ENCODE peak calls at places on chromosomes 6 and 20, in six cellular contexts. One of them, this sample, is unnamed.
A peak's percentile ranks its signal among the peaks of the same experiment; 100 is the strongest.

GRCh38 chr6:90298459-90299053 is 1.9 kb upstream of the BACH2 start:
- DNase-seq in SJSA1: no peak
- DNase-seq in CD4-positive, CD25-positive, alpha-beta regulatory T cell: no peak
- DNase-seq in ascending aorta: no peak
- DNase-seq in body of pancreas: no peak
- DNase-seq in heart left ventricle: no peak
- DNase-seq in this sample: peak; percentile 1

GRCh38 chr6:158630944-158631616 is 13.5 kb downstream of the DYNLT1 start:
- DNase-seq in SJSA1: no peak
- DNase-seq in CD4-positive, CD25-positive, alpha-beta regulatory T cell: no peak
- DNase-seq in ascending aorta: no peak
- DNase-seq in body of pancreas: peak; percentile 34
- DNase-seq in heart left ventricle: no peak
- DNase-seq in this sample: no peak

GRCh38 chr6:13302751-13303667 is 25.3 kb downstream of the TBC1D7 start:
- DNase-seq in SJSA1: peak; percentile 89
- DNase-seq in CD4-positive, CD25-positive, alpha-beta regulatory T cell: peak; percentile 9
- DNase-seq in ascending aorta: peak; percentile 61
- DNase-seq in body of pancreas: peak; percentile 40
- DNase-seq in heart left ventricle: peak; percentile 60
- DNase-seq in this sample: no peak

GRCh38 chr6:26104457-26105108 is 17.4 kb downstream of the HFE start:
- DNase-seq in SJSA1: peak; percentile 45
- DNase-seq in CD4-positive, CD25-positive, alpha-beta regulatory T cell: no peak
- DNase-seq in ascending aorta: no peak
- DNase-seq in body of pancreas: no peak
- DNase-seq in heart left ventricle: no peak
- DNase-seq in this sample: no peak

GRCh38 chr6:6892706-6893601 is 214.8 kb upstream of the RREB1 start:
- DNase-seq in SJSA1: no peak
- DNase-seq in CD4-positive, CD25-positive, alpha-beta regulatory T cell: no peak
- DNase-seq in ascending aorta: no peak
- DNase-seq in body of pancreas: no peak
- DNase-seq in heart left ventricle: peak; percentile 27
- DNase-seq in this sample: no peak

GRCh38 chr6:99151634-99152344 is 197.7 kb downstream of the FAXC start:
- DNase-seq in SJSA1: peak; percentile 52
- DNase-seq in CD4-positive, CD25-positive, alpha-beta regulatory T cell: no peak
- DNase-seq in ascending aorta: no peak
- DNase-seq in body of pancreas: peak; percentile 14
- DNase-seq in heart left ventricle: peak; percentile 13
- DNase-seq in this sample: no peak

GRCh38 chr6:25613415-25613814 is 38.6 kb upstream of the SCGN start:
- DNase-seq in SJSA1: no peak
- DNase-seq in CD4-positive, CD25-positive, alpha-beta regulatory T cell: no peak
- DNase-seq in ascending aorta: no peak
- DNase-seq in body of pancreas: no peak
- DNase-seq in heart left ventricle: no peak
- DNase-seq in this sample: no peak

GRCh38 chr6:18433059-18433458 is 45.9 kb downstream of the RNF144B start:
- DNase-seq in SJSA1: no peak
- DNase-seq in CD4-positive, CD25-positive, alpha-beta regulatory T cell: no peak
- DNase-seq in ascending aorta: no peak
- DNase-seq in body of pancreas: no peak
- DNase-seq in heart left ventricle: no peak
- DNase-seq in this sample: no peak

GRCh38 chr20:24718696-24719095 is 230.4 kb upstream of the CST7 start:
- DNase-seq in SJSA1: no peak
- DNase-seq in CD4-positive, CD25-positive, alpha-beta regulatory T cell: no peak
- DNase-seq in ascending aorta: no peak
- DNase-seq in body of pancreas: no peak
- DNase-seq in heart left ventricle: no peak
- DNase-seq in this sample: no peak

GRCh38 chr6:116218172-116218633 is 35.7 kb downstream of the TSPYL4 start:
- DNase-seq in SJSA1: no peak
- DNase-seq in CD4-positive, CD25-positive, alpha-beta regulatory T cell: peak; percentile 17
- DNase-seq in ascending aorta: no peak
- DNase-seq in body of pancreas: no peak
- DNase-seq in heart left ventricle: no peak
- DNase-seq in this sample: no peak

GRCh38 chr20:47748851-47749250 is 36.4 kb downstream of the SULF2 start:
- DNase-seq in SJSA1: no peak
- DNase-seq in CD4-positive, CD25-positive, alpha-beta regulatory T cell: no peak
- DNase-seq in ascending aorta: no peak
- DNase-seq in body of pancreas: no peak
- DNase-seq in heart left ventricle: no peak
- DNase-seq in this sample: no peak

GRCh38 chr6:106772270-106773142 is 143.1 kb downstream of the QRSL1 start:
- DNase-seq in SJSA1: no peak
- DNase-seq in CD4-positive, CD25-positive, alpha-beta regulatory T cell: no peak
- DNase-seq in ascending aorta: no peak
- DNase-seq in body of pancreas: no peak
- DNase-seq in heart left ventricle: no peak
- DNase-seq in this sample: no peak

GRCh38 chr6:168169624-168170023 is 90.6 kb upstream of the FRMD1 start:
- DNase-seq in SJSA1: peak; percentile 8
- DNase-seq in CD4-positive, CD25-positive, alpha-beta regulatory T cell: no peak
- DNase-seq in ascending aorta: no peak
- DNase-seq in body of pancreas: no peak
- DNase-seq in heart left ventricle: no peak
- DNase-seq in this sample: no peak

GRCh38 chr6:2190661-2191389 is 54.6 kb downstream of the GMDS start:
- DNase-seq in SJSA1: no peak
- DNase-seq in CD4-positive, CD25-positive, alpha-beta regulatory T cell: no peak
- DNase-seq in ascending aorta: no peak
- DNase-seq in body of pancreas: no peak
- DNase-seq in heart left ventricle: no peak
- DNase-seq in this sample: no peak

GRCh38 chr6:137389150-137389664 is 105.0 kb downstream of the OLIG3 start:
- DNase-seq in SJSA1: no peak
- DNase-seq in CD4-positive, CD25-positive, alpha-beta regulatory T cell: peak; percentile 49
- DNase-seq in ascending aorta: no peak
- DNase-seq in body of pancreas: no peak
- DNase-seq in heart left ventricle: no peak
- DNase-seq in this sample: peak; percentile 60

GRCh38 chr6:56860466-56860865 is 94.4 kb upstream of the BEND6 start:
- DNase-seq in SJSA1: no peak
- DNase-seq in CD4-positive, CD25-positive, alpha-beta regulatory T cell: no peak
- DNase-seq in ascending aorta: no peak
- DNase-seq in body of pancreas: no peak
- DNase-seq in heart left ventricle: no peak
- DNase-seq in this sample: no peak

DNA sequence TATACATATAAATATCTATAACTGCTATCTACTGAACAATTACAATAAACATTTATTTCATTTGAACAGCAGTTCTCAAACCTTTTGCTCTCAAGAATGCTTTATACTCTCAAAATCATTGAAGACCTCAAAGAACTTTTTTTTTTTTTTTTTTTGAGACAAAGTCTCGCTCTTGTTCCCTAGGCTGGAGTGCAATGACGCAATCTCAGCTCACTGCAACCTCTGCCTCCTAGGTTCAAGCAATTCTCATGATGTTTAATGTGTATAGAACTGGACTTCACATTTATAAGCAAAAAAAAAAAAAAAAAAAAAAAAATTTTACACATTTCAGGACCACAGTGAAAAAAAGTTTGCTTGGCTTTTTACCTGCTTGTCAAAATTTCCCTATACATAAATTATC is 11.7 kb downstream of the UBE2V1 start:
- DNase-seq in SJSA1: no peak
- DNase-seq in CD4-positive, CD25-positive, alpha-beta regulatory T cell: no peak
- DNase-seq in ascending aorta: no peak
- DNase-seq in body of pancreas: no peak
- DNase-seq in heart left ventricle: no peak
- DNase-seq in this sample: no peak
- H3K36me3 ChIP-seq in SJSA1: peaks cover 58% of the 10 kb centered on the region
- H3K36me3 ChIP-seq in CD4-positive, CD25-positive, alpha-beta regulatory T cell: peaks cover 26% of the 10 kb centered on the region
- H3K36me3 ChIP-seq in ascending aorta: peaks cover 4% of the 10 kb centered on the region
- H3K36me3 ChIP-seq in body of pancreas: no peaks in the 10 kb centered on the region
- H3K36me3 ChIP-seq in heart left ventricle: peaks cover 6% of the 10 kb centered on the region
- H3K36me3 ChIP-seq in this sample: peaks cover 11% of the 10 kb centered on the region

GRCh38 chr6:40352006-40352405 is 235.2 kb downstream of the LRFN2 start:
- DNase-seq in SJSA1: no peak
- DNase-seq in CD4-positive, CD25-positive, alpha-beta regulatory T cell: no peak
- DNase-seq in ascending aorta: no peak
- DNase-seq in body of pancreas: no peak
- DNase-seq in heart left ventricle: no peak
- DNase-seq in this sample: no peak
- H3K4me1 ChIP-seq in SJSA1: no peaks in the 10 kb centered on the region
- H3K4me1 ChIP-seq in CD4-positive, CD25-positive, alpha-beta regulatory T cell: no peaks in the 10 kb centered on the region
- H3K4me1 ChIP-seq in ascending aorta: no peaks in the 10 kb centered on the region
- H3K4me1 ChIP-seq in body of pancreas: peaks cover 8% of the 10 kb centered on the region
- H3K4me1 ChIP-seq in heart left ventricle: no peaks in the 10 kb centered on the region
- H3K4me1 ChIP-seq in this sample: no peaks in the 10 kb centered on the region

DNA sequence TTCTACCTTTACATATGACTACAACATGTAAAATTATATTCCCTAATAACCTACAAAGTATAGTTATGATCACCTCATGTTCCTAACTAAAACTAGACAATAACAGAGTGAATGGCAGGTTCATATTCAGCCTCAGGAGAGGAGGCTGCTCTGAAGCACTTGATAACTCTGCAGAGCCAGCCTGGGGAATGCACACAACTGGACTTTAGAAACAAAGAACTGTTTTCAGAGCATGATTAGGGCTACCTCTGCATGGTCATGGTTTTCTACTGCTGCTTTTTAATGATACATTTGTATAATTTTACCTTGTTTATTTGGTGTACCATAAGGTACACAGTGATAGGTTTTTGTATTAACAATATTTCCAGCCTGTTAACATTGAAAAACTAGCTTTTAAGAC is 50.3 kb downstream of the TRPC4AP start:
- DNase-seq in SJSA1: no peak
- DNase-seq in CD4-positive, CD25-positive, alpha-beta regulatory T cell: no peak
- DNase-seq in ascending aorta: no peak
- DNase-seq in body of pancreas: no peak
- DNase-seq in heart left ventricle: no peak
- DNase-seq in this sample: no peak
- H3K36me3 ChIP-seq in SJSA1: peaks cover 70% of the 10 kb centered on the region
- H3K36me3 ChIP-seq in CD4-positive, CD25-positive, alpha-beta regulatory T cell: peaks cover 58% of the 10 kb centered on the region
- H3K36me3 ChIP-seq in ascending aorta: peaks cover 32% of the 10 kb centered on the region
- H3K36me3 ChIP-seq in body of pancreas: no peaks in the 10 kb centered on the region
- H3K36me3 ChIP-seq in heart left ventricle: peaks cover 80% of the 10 kb centered on the region
- H3K36me3 ChIP-seq in this sample: peaks cover 9% of the 10 kb centered on the region

GRCh38 chr6:16505711-16506362 is 255.4 kb downstream of the ATXN1 start:
- DNase-seq in SJSA1: no peak
- DNase-seq in CD4-positive, CD25-positive, alpha-beta regulatory T cell: no peak
- DNase-seq in ascending aorta: no peak
- DNase-seq in body of pancreas: no peak
- DNase-seq in heart left ventricle: no peak
- DNase-seq in this sample: no peak
- H3K4me1 ChIP-seq in SJSA1: peaks cover 18% of the 10 kb centered on the region
- H3K4me1 ChIP-seq in CD4-positive, CD25-positive, alpha-beta regulatory T cell: peaks cover 16% of the 10 kb centered on the region
- H3K4me1 ChIP-seq in ascending aorta: peaks cover 21% of the 10 kb centered on the region
- H3K4me1 ChIP-seq in body of pancreas: no peaks in the 10 kb centered on the region
- H3K4me1 ChIP-seq in heart left ventricle: no peaks in the 10 kb centered on the region
- H3K4me1 ChIP-seq in this sample: peaks cover 21% of the 10 kb centered on the region

DNA sequence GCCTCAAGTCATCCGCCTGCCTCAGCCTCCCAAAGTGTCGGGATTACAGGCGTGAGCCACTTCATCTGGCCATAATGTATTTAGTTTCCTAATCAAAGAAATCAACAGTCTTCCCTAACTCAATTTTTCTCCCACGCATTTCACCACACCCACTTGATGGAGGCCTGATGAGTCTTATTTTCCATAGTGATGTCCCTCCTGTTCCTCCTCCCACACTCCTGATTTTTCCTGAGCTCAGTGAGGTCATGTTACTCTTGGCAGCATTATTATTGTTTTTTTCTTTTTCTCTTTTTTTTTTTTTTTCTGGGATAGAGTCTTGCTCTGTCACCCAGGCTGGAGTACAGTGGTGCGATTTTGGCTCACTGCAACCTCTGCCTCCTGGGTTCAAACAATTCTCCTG is 8.9 kb downstream of the ABRACL start:
- DNase-seq in SJSA1: no peak
- DNase-seq in CD4-positive, CD25-positive, alpha-beta regulatory T cell: no peak
- DNase-seq in ascending aorta: no peak
- DNase-seq in body of pancreas: no peak
- DNase-seq in heart left ventricle: peak; percentile 23
- DNase-seq in this sample: no peak
- H3K36me3 ChIP-seq in SJSA1: peaks cover 16% of the 10 kb centered on the region
- H3K36me3 ChIP-seq in CD4-positive, CD25-positive, alpha-beta regulatory T cell: peaks cover 57% of the 10 kb centered on the region
- H3K36me3 ChIP-seq in ascending aorta: no peaks in the 10 kb centered on the region
- H3K36me3 ChIP-seq in body of pancreas: no peaks in the 10 kb centered on the region
- H3K36me3 ChIP-seq in heart left ventricle: peaks cover 36% of the 10 kb centered on the region
- H3K36me3 ChIP-seq in this sample: peaks cover 61% of the 10 kb centered on the region

DNA sequence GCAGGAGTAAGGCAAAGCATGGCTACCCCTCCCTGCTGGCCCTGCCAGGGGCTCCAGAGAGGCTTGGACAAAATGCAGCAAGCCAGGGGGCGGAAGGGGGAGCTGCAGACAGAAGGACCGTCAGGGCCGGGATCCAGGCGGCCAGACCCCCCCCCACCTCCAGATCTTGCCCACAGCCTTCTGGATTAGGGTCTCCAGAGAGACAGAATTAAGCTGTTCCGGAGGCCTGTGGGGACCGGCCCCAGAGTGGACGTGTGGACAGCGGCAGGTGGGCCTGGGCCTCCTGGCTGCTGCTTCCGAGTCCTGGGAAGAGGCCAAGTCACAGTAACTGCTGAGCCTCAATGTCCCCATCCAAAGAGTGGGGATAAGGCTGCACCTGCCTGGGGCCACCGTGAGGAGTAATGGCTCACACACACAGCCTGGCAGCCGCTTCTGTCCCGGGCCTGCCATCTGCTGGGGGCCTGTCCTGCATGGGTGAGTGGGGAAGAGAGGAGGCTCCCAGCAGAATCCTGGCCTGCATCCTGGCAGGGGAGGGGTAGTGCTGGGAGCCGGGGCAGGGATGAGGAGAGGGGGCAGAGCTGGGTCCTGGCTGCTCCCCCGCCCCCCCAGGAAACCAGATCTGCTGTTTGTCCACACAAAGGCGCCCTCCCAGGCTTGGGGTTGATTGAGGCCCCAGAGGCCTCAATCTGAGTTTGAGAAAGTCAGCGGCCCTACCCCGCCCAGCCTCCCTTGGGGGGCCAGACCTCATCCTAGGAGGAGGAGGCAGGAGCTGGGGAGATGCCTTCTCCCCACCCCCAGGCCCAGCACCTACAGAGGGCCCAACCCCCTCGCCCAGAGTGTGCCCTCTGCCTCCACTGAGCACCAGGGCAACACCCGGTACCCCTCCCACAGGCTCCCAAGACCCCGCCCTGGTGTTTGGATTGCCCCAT is 3.9 kb downstream of the LAMA5 start:
- DNase-seq in SJSA1: no peak
- DNase-seq in CD4-positive, CD25-positive, alpha-beta regulatory T cell: no peak
- DNase-seq in ascending aorta: no peak
- DNase-seq in body of pancreas: peak; percentile 35
- DNase-seq in heart left ventricle: peak; percentile 20
- DNase-seq in this sample: no peak
- H3K4me1 ChIP-seq in SJSA1: peaks cover 73% of the 10 kb centered on the region
- H3K4me1 ChIP-seq in CD4-positive, CD25-positive, alpha-beta regulatory T cell: peaks cover 21% of the 10 kb centered on the region
- H3K4me1 ChIP-seq in ascending aorta: peaks cover 75% of the 10 kb centered on the region
- H3K4me1 ChIP-seq in body of pancreas: peaks cover 85% of the 10 kb centered on the region
- H3K4me1 ChIP-seq in heart left ventricle: peaks cover 27% of the 10 kb centered on the region
- H3K4me1 ChIP-seq in this sample: no peaks in the 10 kb centered on the region

GRCh38 chr6:161212902-161213301 is 61.0 kb downstream of the AGPAT4 start:
- DNase-seq in SJSA1: no peak
- DNase-seq in CD4-positive, CD25-positive, alpha-beta regulatory T cell: no peak
- DNase-seq in ascending aorta: no peak
- DNase-seq in body of pancreas: no peak
- DNase-seq in heart left ventricle: no peak
- DNase-seq in this sample: no peak
- H3K36me3 ChIP-seq in SJSA1: no peaks in the 10 kb centered on the region
- H3K36me3 ChIP-seq in CD4-positive, CD25-positive, alpha-beta regulatory T cell: no peaks in the 10 kb centered on the region
- H3K36me3 ChIP-seq in ascending aorta: no peaks in the 10 kb centered on the region
- H3K36me3 ChIP-seq in body of pancreas: no peaks in the 10 kb centered on the region
- H3K36me3 ChIP-seq in heart left ventricle: no peaks in the 10 kb centered on the region
- H3K36me3 ChIP-seq in this sample: no peaks in the 10 kb centered on the region

This sample was measured in naive thymus-derived CD4-positive, alpha-beta T cell.